ENCODE peak calls at places on chromosome 10, in eight cellular contexts. Y is stomach, F is GM12878, R is A549, Z is HepG2, G is H1, X is SK-N-SH, U is transverse colon. T is an unnamed sample.
A peak's percentile ranks its signal among the peaks of the same experiment; 100 is the strongest.

GRCh38 chr10:24973163-24973562 is 20.8 kb upstream of the PRTFDC1 start:
- DNase-seq in Y (no peak), F (no peak), R (no peak), Z (peak; percentile 72), G (no peak), X (no peak), U (no peak), T (no peak)

GRCh38 chr10:119818889-119819270 is 53.8 kb downstream of the MCMBP start:
- DNase-seq in Y (no peak), F (no peak), R (no peak), Z (no peak), G (no peak), X (peak; percentile 37), U (no peak), T (no peak)

GRCh38 chr10:115295213-115295805 is 202.1 kb downstream of the ATRNL1 start:
- DNase-seq in Y (no peak), F (no peak), R (no peak), Z (no peak), G (no peak), X (no peak), U (no peak), T (no peak)

GRCh38 chr10:34196058-34196433 is 619.0 kb downstream of the PARD3 start:
- DNase-seq in Y (no peak), F (no peak), R (no peak), Z (no peak), G (no peak), X (no peak), U (no peak), T (no peak)

GRCh38 chr10:11714750-11715365 is 27.3 kb upstream of the ECHDC3 start:
- DNase-seq in Y (no peak), F (no peak), R (no peak), Z (peak; percentile 71), G (no peak), X (no peak), U (no peak), T (no peak)

GRCh38 chr10:10684972-10685371 is 332.7 kb upstream of the CELF2 start:
- DNase-seq in Y (no peak), F (no peak), R (no peak), Z (no peak), G (no peak), X (no peak), U (no peak), T (no peak)

GRCh38 chr10:1366811-1367425 is 310.7 kb downstream of the WDR37 start:
- DNase-seq in Y (no peak), F (no peak), R (no peak), Z (no peak), G (peak; percentile 8), X (peak; percentile 15), U (no peak), T (peak; percentile 38)

GRCh38 chr10:46222364-46222935 is 64.3 kb upstream of the ANTXRL start:
- DNase-seq in Y (no peak), F (no peak), R (no peak), Z (no peak), G (no peak), X (no peak), U (no peak), T (no peak)

GRCh38 chr10:78738861-78739260 is 329.9 kb upstream of the ZMIZ1 start:
- DNase-seq in Y (no peak), F (no peak), R (no peak), Z (no peak), G (no peak), X (no peak), U (no peak), T (peak; percentile 32)

GRCh38 chr10:35870665-35871310 is 228.7 kb upstream of the FZD8 start:
- DNase-seq in Y (no peak), F (no peak), R (no peak), Z (no peak), G (no peak), X (no peak), U (no peak), T (no peak)

GRCh38 chr10:1050555-1050954 is 1.6 kb upstream of the IDI1 start:
- DNase-seq in Y (no peak), F (no peak), R (peak; percentile 49), Z (peak; percentile 75), G (no peak), X (no peak), U (peak; percentile 57), T (no peak)

GRCh38 chr10:86266446-86267242 is 100.0 kb downstream of the GRID1 start:
- DNase-seq in Y (peak; percentile 17), F (no peak), R (no peak), Z (no peak), G (peak; percentile 20), X (peak; percentile 24), U (no peak), T (peak; percentile 32)

GRCh38 chr10:6212266-6212640 is 9.5 kb downstream of the PFKFB3 start:
- DNase-seq in Y (no peak), F (no peak), R (no peak), Z (no peak), G (no peak), X (no peak), U (no peak), T (no peak)

GRCh38 chr10:49091450-49092210 is 23.7 kb downstream of the VSTM4 start:
- DNase-seq in Y (no peak), F (no peak), R (no peak), Z (no peak), G (no peak), X (no peak), U (no peak), T (no peak)

GRCh38 chr10:82378146-82378545 is 503.2 kb downstream of the NRG3 start:
- DNase-seq in Y (peak; percentile 30), F (no peak), R (no peak), Z (no peak), G (no peak), X (peak; percentile 42), U (no peak), T (no peak)

GRCh38 chr10:14142631-14143270 is 188.0 kb downstream of the FRMD4A start:
- DNase-seq in Y (no peak), F (no peak), R (no peak), Z (no peak), G (no peak), X (no peak), U (no peak), T (no peak)

GRCh38 chr10:35563266-35563891 is 41.8 kb upstream of the GJD4 start:
- DNase-seq in Y (peak; percentile 63), F (peak; percentile 15), R (peak; percentile 61), Z (peak; percentile 64), G (peak; percentile 65), X (peak; percentile 79), U (peak; percentile 60), T (no peak)

GRCh38 chr10:64345856-64346255 is 824.7 kb downstream of the REEP3 start:
- DNase-seq in Y (no peak), F (no peak), R (no peak), Z (no peak), G (no peak), X (no peak), U (no peak), T (no peak)

GRCh38 chr10:14553434-14553833 is 221.3 kb downstream of the FAM107B start:
- DNase-seq in Y (no peak), F (no peak), R (no peak), Z (peak; percentile 40), G (no peak), X (no peak), U (no peak), T (no peak)

DNA sequence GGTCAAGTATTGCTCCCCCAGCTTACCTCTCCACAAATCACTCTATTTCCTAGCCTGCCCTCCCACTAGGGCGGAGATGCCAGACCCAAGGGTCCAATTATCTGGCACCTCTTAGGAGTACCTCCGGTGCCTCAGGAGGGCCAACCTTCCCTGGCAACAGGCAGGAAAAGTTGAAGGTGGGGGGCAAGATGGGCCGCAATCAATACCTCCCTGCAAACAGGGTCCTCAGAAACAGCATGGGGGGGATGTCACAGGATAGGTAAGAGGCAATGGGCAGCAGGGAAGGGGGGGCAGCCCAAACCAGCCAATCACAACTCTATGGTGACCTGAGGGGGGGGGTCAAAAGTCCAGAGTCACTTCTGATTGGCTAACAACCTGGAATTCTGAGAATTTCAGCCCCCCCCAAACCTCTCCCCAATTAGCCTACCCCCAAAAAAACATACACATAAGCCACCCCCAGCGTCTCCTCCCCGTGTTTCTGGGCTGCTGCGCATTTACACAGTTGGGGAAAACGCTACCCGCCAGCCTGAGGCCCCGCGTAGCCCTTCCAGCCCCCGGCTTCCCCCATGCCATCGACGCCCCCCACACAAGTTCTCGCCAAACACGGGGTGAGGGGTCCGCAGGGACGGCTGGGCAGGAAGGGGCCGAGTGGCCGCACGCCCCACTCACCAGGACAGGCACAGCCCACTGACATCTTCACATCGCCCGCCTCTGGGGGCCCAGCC is 589 bp downstream of the LDB1 start:
- DNase-seq in Y (peak; percentile 69), F (no peak), R (peak; percentile 84), Z (no peak), G (peak; percentile 73), X (peak; percentile 84), U (peak; percentile 82), T (peak; percentile 87)
- TF ChIP-seq EP300 in Y (no peak), F (no peak), R (no peak), Z (no peak), G (no peak), X (peak; percentile 11), U (no peak), T (no peak)

GRCh38 chr10:71705582-71705981 is 14.0 kb downstream of the C10orf105 start:
- DNase-seq in Y (no peak), F (no peak), R (no peak), Z (no peak), G (no peak), X (no peak), U (no peak), T (no peak)
- TF ChIP-seq EP300 in Y (no peak), F (no peak), R (no peak), Z (no peak), G (no peak), X (no peak), U (no peak), T (no peak)

DNA sequence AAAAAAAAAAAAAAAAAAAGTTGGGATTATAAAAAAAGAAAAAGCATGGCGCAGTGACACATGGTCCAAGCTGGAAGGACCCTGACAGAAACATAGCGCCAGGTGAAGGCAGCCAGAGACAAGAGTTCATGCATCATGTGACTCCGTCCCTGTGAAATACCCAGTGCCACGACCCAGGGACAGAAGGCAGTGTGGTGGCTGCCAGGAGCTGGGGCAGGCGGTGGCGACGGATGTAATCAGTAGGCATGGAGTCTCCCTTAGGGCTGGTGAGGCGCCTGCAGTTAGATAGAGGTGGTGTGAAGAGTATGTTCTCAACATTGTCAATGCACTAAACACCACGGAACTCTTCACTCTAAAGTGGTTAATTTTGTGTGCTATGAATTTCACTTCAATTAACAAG is 43.9 kb downstream of the STK32C start:
- DNase-seq in Y (no peak), F (no peak), R (no peak), Z (no peak), G (no peak), X (peak; percentile 68), U (no peak), T (no peak)
- TF ChIP-seq EP300 in Y (no peak), F (no peak), R (no peak), Z (no peak), G (no peak), X (no peak), U (no peak), T (no peak)

DNA sequence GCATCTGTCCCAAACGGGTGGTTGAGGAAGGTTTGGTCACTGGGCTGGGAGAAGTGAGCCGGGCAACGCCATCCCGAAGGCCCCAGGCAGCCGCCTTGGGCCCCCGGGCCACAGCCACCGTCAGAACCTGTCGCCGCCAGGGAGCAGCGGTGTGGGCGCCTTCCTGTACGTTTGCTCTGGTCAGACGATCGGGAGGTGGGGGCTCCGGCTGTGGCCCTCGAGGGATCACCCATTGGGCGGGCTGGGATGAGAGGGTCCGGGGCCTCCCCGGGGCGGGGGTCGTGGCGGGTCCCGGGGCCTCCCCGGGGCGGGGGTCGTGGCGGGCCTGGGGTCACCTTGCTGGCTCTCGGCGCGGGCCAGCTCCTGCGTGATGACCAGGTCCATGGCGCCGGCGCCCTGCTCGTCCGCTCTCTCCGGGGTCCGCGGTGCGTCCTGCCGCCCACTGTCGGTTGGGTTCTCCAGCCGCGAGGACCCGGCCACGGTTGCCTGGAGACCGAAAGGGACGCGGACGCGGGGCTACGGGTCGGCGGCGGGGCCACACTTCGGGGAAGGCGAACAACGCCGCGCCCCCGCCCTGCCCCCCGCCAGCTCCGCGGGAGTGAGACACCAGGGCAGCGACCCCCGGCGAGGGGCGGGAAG is at the start of gene CFAP46:
- DNase-seq in Y (peak; percentile 62), F (no peak), R (peak; percentile 65), Z (no peak), G (peak; percentile 90), X (peak; percentile 97), U (no peak), T (no peak)
- TF ChIP-seq EP300 in Y (no peak), F (no peak), R (no peak), Z (no peak), G (no peak), X (no peak), U (no peak), T (no peak)

T was measured in suprapubic skin.